ENCODE peak calls at places on chromosomes 16 and 17, in four cellular contexts. D, X, J and S are unnamed samples.

GRCh38 chr16:18803569-18804462 is 2.5 kb upstream of the ARL6IP1 start:
- DNase-seq in X (no peak), J (no peak), D (no peak), S (no peak)

GRCh38 chr17:45425125-45425983 is 7.3 kb downstream of the ARHGAP27 start:
- DNase-seq in D (no peak), X (no peak), J (peak), S (no peak)

GRCh38 chr16:70754874-70755600 is 45.9 kb downstream of the VAC14 start:
- DNase-seq in J (no peak), X (no peak), D (no peak), S (no peak)

GRCh38 chr17:28745052-28745776 is 1.4 kb downstream of the TRAF4 start:
- DNase-seq in X (no peak), D (peak), J (no peak), S (no peak)

GRCh38 chr17:41792835-41793748 is 6.6 kb upstream of the JUP start:
- DNase-seq in J (no peak), D (no peak), X (no peak), S (no peak)

GRCh38 chr16:3131755-3132377 is 3.0 kb upstream of the ZNF213 start:
- DNase-seq in D (no peak), J (no peak), X (no peak), S (no peak)

GRCh38 chr17:69828087-69828486 is 246.9 kb upstream of the KCNJ16 start:
- DNase-seq in D (no peak), X (no peak), J (peak), S (no peak)

GRCh38 chr17:74922172-74922571 is 883 bp downstream of the USH1G start:
- DNase-seq in X (no peak), J (no peak), D (no peak), S (no peak)

GRCh38 chr16:68665501-68665900 is 20.4 kb downstream of the CDH3 start:
- DNase-seq in X (no peak), J (no peak), D (no peak), S (no peak)

GRCh38 chr17:55284001-55284884 is 19.5 kb downstream of the HLF start:
- DNase-seq in X (no peak), J (no peak), D (no peak), S (no peak)

GRCh38 chr17:63382136-63382535 is 64.0 kb downstream of the CYB561 start:
- DNase-seq in D (no peak), J (no peak), X (no peak), S (no peak)

GRCh38 chr16:67158637-67159600 is 790 bp downstream of the TRADD start:
- DNase-seq in X (no peak), D (no peak), J (no peak), S (no peak)

GRCh38 chr17:58666858-58667267 is 25.0 kb downstream of the TEX14 start:
- DNase-seq in X (no peak), D (peak), J (no peak), S (no peak)

GRCh38 chr16:53457670-53458069 is 23.4 kb downstream of the RBL2 start:
- DNase-seq in X (peak), J (no peak), D (no peak), S (no peak)

GRCh38 chr16:83917152-83918120 is 18.5 kb downstream of the MLYCD start:
- DNase-seq in X (no peak), D (no peak), J (no peak), S (no peak)

GRCh38 chr16:77290451-77291110 is 91.4 kb downstream of the SYCE1L start:
- DNase-seq in D (no peak), X (no peak), J (no peak), S (no peak)

GRCh38 chr17:80819422-80820164 is 172.0 kb upstream of the CHMP6 start:
- DNase-seq in J (no peak), X (no peak), D (no peak), S (no peak)

GRCh38 chr17:4436846-4437245 is 3.1 kb downstream of the SPNS3 start:
- DNase-seq in X (no peak), J (no peak), D (no peak), S (no peak)

GRCh38 chr17:7558544-7559306 is at the start of gene TNFSF13:
- DNase-seq in D (no peak), J (no peak), X (no peak), S (no peak)